ENCODE peak calls at places on chromosome 19, in six cellular contexts. One of them, this sample, is unnamed.

GRCh38 chr19:16940626-16941025 is 51.8 kb downstream of the F2RL3 start:
- DNase-seq in stimulated activated CD4-positive, alpha-beta T cell treated with anti-CD3 and anti-CD28 coated beads, Interleukin-15, amount 100 ng/mL, for 1 hour: no peak
- DNase-seq in WTC11: no peak
- DNase-seq in progenitor cell of endocrine pancreas: no peak
- DNase-seq in NCI-H510A: no peak
- DNase-seq in NCI-H446 treated with DMSO at 0.1 percent for 48 hours: no peak
- DNase-seq in this sample: no peak

GRCh38 chr19:16213076-16213475 is 15.4 kb downstream of the AP1M1 start:
- DNase-seq in stimulated activated CD4-positive, alpha-beta T cell treated with anti-CD3 and anti-CD28 coated beads, Interleukin-15, amount 100 ng/mL, for 1 hour: no peak
- DNase-seq in WTC11: no peak
- DNase-seq in progenitor cell of endocrine pancreas: no peak
- DNase-seq in NCI-H510A: no peak
- DNase-seq in NCI-H446 treated with DMSO at 0.1 percent for 48 hours: no peak
- DNase-seq in this sample: no peak

GRCh38 chr19:3818479-3818878 is 32.3 kb upstream of the MATK start:
- DNase-seq in stimulated activated CD4-positive, alpha-beta T cell treated with anti-CD3 and anti-CD28 coated beads, Interleukin-15, amount 100 ng/mL, for 1 hour: no peak
- DNase-seq in WTC11: no peak
- DNase-seq in progenitor cell of endocrine pancreas: no peak
- DNase-seq in NCI-H510A: no peak
- DNase-seq in NCI-H446 treated with DMSO at 0.1 percent for 48 hours: no peak
- DNase-seq in this sample: no peak

GRCh38 chr19:2043864-2044708 is 7.0 kb downstream of the MKNK2 start:
- DNase-seq in stimulated activated CD4-positive, alpha-beta T cell treated with anti-CD3 and anti-CD28 coated beads, Interleukin-15, amount 100 ng/mL, for 1 hour: no peak
- DNase-seq in WTC11: no peak
- DNase-seq in progenitor cell of endocrine pancreas: no peak
- DNase-seq in NCI-H510A: no peak
- DNase-seq in NCI-H446 treated with DMSO at 0.1 percent for 48 hours: no peak
- DNase-seq in this sample: no peak

GRCh38 chr19:44303305-44303704 is 1.5 kb downstream of the ZNF235 start:
- DNase-seq in stimulated activated CD4-positive, alpha-beta T cell treated with anti-CD3 and anti-CD28 coated beads, Interleukin-15, amount 100 ng/mL, for 1 hour: no peak
- DNase-seq in WTC11: no peak
- DNase-seq in progenitor cell of endocrine pancreas: no peak
- DNase-seq in NCI-H510A: no peak
- DNase-seq in NCI-H446 treated with DMSO at 0.1 percent for 48 hours: no peak
- DNase-seq in this sample: no peak

GRCh38 chr19:47609885-47610545 is 1.1 kb downstream of the BICRA start:
- DNase-seq in stimulated activated CD4-positive, alpha-beta T cell treated with anti-CD3 and anti-CD28 coated beads, Interleukin-15, amount 100 ng/mL, for 1 hour: peak; percentile 24
- DNase-seq in WTC11: peak; percentile 48
- DNase-seq in progenitor cell of endocrine pancreas: peak; percentile 36
- DNase-seq in NCI-H510A: peak; percentile 33
- DNase-seq in NCI-H446 treated with DMSO at 0.1 percent for 48 hours: no peak
- DNase-seq in this sample: peak; percentile 80

GRCh38 chr19:13044160-13044853 is 49.0 kb downstream of the NFIX start:
- DNase-seq in stimulated activated CD4-positive, alpha-beta T cell treated with anti-CD3 and anti-CD28 coated beads, Interleukin-15, amount 100 ng/mL, for 1 hour: no peak
- DNase-seq in WTC11: no peak
- DNase-seq in progenitor cell of endocrine pancreas: no peak
- DNase-seq in NCI-H510A: no peak
- DNase-seq in NCI-H446 treated with DMSO at 0.1 percent for 48 hours: no peak
- DNase-seq in this sample: no peak

GRCh38 chr19:36488816-36489138 is 584 bp downstream of the ZNF566 start:
- DNase-seq in stimulated activated CD4-positive, alpha-beta T cell treated with anti-CD3 and anti-CD28 coated beads, Interleukin-15, amount 100 ng/mL, for 1 hour: peak; percentile 13
- DNase-seq in WTC11: no peak
- DNase-seq in progenitor cell of endocrine pancreas: no peak
- DNase-seq in NCI-H510A: no peak
- DNase-seq in NCI-H446 treated with DMSO at 0.1 percent for 48 hours: no peak
- DNase-seq in this sample: no peak

GRCh38 chr19:2288743-2289713 is 7.1 kb upstream of the PEAK3 start:
- DNase-seq in stimulated activated CD4-positive, alpha-beta T cell treated with anti-CD3 and anti-CD28 coated beads, Interleukin-15, amount 100 ng/mL, for 1 hour: no peak
- DNase-seq in WTC11: no peak
- DNase-seq in progenitor cell of endocrine pancreas: no peak
- DNase-seq in NCI-H510A: no peak
- DNase-seq in NCI-H446 treated with DMSO at 0.1 percent for 48 hours: no peak
- DNase-seq in this sample: no peak

GRCh38 chr19:18853755-18854427 is 22.1 kb downstream of the UPF1 start:
- DNase-seq in stimulated activated CD4-positive, alpha-beta T cell treated with anti-CD3 and anti-CD28 coated beads, Interleukin-15, amount 100 ng/mL, for 1 hour: no peak
- DNase-seq in WTC11: no peak
- DNase-seq in progenitor cell of endocrine pancreas: no peak
- DNase-seq in NCI-H510A: no peak
- DNase-seq in NCI-H446 treated with DMSO at 0.1 percent for 48 hours: no peak
- DNase-seq in this sample: no peak

GRCh38 chr19:19554074-19555023 is 16.3 kb downstream of the CILP2 start:
- DNase-seq in stimulated activated CD4-positive, alpha-beta T cell treated with anti-CD3 and anti-CD28 coated beads, Interleukin-15, amount 100 ng/mL, for 1 hour: peak; percentile 22
- DNase-seq in WTC11: peak; percentile 84
- DNase-seq in progenitor cell of endocrine pancreas: no peak
- DNase-seq in NCI-H510A: no peak
- DNase-seq in NCI-H446 treated with DMSO at 0.1 percent for 48 hours: no peak
- DNase-seq in this sample: peak; percentile 80

GRCh38 chr19:11375143-11375948 is 880 bp downstream of the SWSAP1 start:
- DNase-seq in stimulated activated CD4-positive, alpha-beta T cell treated with anti-CD3 and anti-CD28 coated beads, Interleukin-15, amount 100 ng/mL, for 1 hour: peak; percentile 49
- DNase-seq in WTC11: peak; percentile 63
- DNase-seq in progenitor cell of endocrine pancreas: no peak
- DNase-seq in NCI-H510A: peak; percentile 73
- DNase-seq in NCI-H446 treated with DMSO at 0.1 percent for 48 hours: peak; percentile 27
- DNase-seq in this sample: peak; percentile 80

GRCh38 chr19:6047741-6048231 is 62.5 kb downstream of the RFX2 start:
- DNase-seq in stimulated activated CD4-positive, alpha-beta T cell treated with anti-CD3 and anti-CD28 coated beads, Interleukin-15, amount 100 ng/mL, for 1 hour: no peak
- DNase-seq in WTC11: peak; percentile 77
- DNase-seq in progenitor cell of endocrine pancreas: peak; percentile 45
- DNase-seq in NCI-H510A: peak; percentile 17
- DNase-seq in NCI-H446 treated with DMSO at 0.1 percent for 48 hours: no peak
- DNase-seq in this sample: peak; percentile 77

GRCh38 chr19:50500060-50500752 is 10.8 kb downstream of the JOSD2 start:
- DNase-seq in stimulated activated CD4-positive, alpha-beta T cell treated with anti-CD3 and anti-CD28 coated beads, Interleukin-15, amount 100 ng/mL, for 1 hour: no peak
- DNase-seq in WTC11: peak; percentile 44
- DNase-seq in progenitor cell of endocrine pancreas: no peak
- DNase-seq in NCI-H510A: no peak
- DNase-seq in NCI-H446 treated with DMSO at 0.1 percent for 48 hours: no peak
- DNase-seq in this sample: no peak

GRCh38 chr19:44644391-44645016 is 794 bp downstream of the PVR start:
- DNase-seq in stimulated activated CD4-positive, alpha-beta T cell treated with anti-CD3 and anti-CD28 coated beads, Interleukin-15, amount 100 ng/mL, for 1 hour: no peak
- DNase-seq in WTC11: peak; percentile 50
- DNase-seq in progenitor cell of endocrine pancreas: no peak
- DNase-seq in NCI-H510A: no peak
- DNase-seq in NCI-H446 treated with DMSO at 0.1 percent for 48 hours: peak; percentile 6
- DNase-seq in this sample: peak; percentile 75

GRCh38 chr19:47186337-47187022 is 44.5 kb downstream of the BBC3 start:
- DNase-seq in stimulated activated CD4-positive, alpha-beta T cell treated with anti-CD3 and anti-CD28 coated beads, Interleukin-15, amount 100 ng/mL, for 1 hour: peak; percentile 64
- DNase-seq in WTC11: no peak
- DNase-seq in progenitor cell of endocrine pancreas: no peak
- DNase-seq in NCI-H510A: no peak
- DNase-seq in NCI-H446 treated with DMSO at 0.1 percent for 48 hours: no peak
- DNase-seq in this sample: no peak

GRCh38 chr19:14611051-14611450 is 28.2 kb downstream of the CLEC17A start:
- DNase-seq in stimulated activated CD4-positive, alpha-beta T cell treated with anti-CD3 and anti-CD28 coated beads, Interleukin-15, amount 100 ng/mL, for 1 hour: no peak
- DNase-seq in WTC11: no peak
- DNase-seq in progenitor cell of endocrine pancreas: no peak
- DNase-seq in NCI-H510A: no peak
- DNase-seq in NCI-H446 treated with DMSO at 0.1 percent for 48 hours: no peak
- DNase-seq in this sample: no peak

GRCh38 chr19:15101479-15102082 is 5.6 kb upstream of the SYDE1 start:
- DNase-seq in stimulated activated CD4-positive, alpha-beta T cell treated with anti-CD3 and anti-CD28 coated beads, Interleukin-15, amount 100 ng/mL, for 1 hour: no peak
- DNase-seq in WTC11: peak; percentile 84
- DNase-seq in progenitor cell of endocrine pancreas: no peak
- DNase-seq in NCI-H510A: no peak
- DNase-seq in NCI-H446 treated with DMSO at 0.1 percent for 48 hours: peak; percentile 0
- DNase-seq in this sample: peak; percentile 81

GRCh38 chr19:37466798-37467607 is at the start of gene ZNF569:
- DNase-seq in stimulated activated CD4-positive, alpha-beta T cell treated with anti-CD3 and anti-CD28 coated beads, Interleukin-15, amount 100 ng/mL, for 1 hour: peak; percentile 80
- DNase-seq in WTC11: peak; percentile 88
- DNase-seq in progenitor cell of endocrine pancreas: peak; percentile 64
- DNase-seq in NCI-H510A: peak; percentile 91
- DNase-seq in NCI-H446 treated with DMSO at 0.1 percent for 48 hours: peak; percentile 80
- DNase-seq in this sample: peak; percentile 95

GRCh38 chr19:39398297-39398864 is 7.2 kb downstream of the MED29 start:
- DNase-seq in stimulated activated CD4-positive, alpha-beta T cell treated with anti-CD3 and anti-CD28 coated beads, Interleukin-15, amount 100 ng/mL, for 1 hour: no peak
- DNase-seq in WTC11: no peak
- DNase-seq in progenitor cell of endocrine pancreas: no peak
- DNase-seq in NCI-H510A: no peak
- DNase-seq in NCI-H446 treated with DMSO at 0.1 percent for 48 hours: no peak
- DNase-seq in this sample: no peak

GRCh38 chr19:14383898-14384669 is 2.8 kb downstream of the ADGRE5 start:
- DNase-seq in stimulated activated CD4-positive, alpha-beta T cell treated with anti-CD3 and anti-CD28 coated beads, Interleukin-15, amount 100 ng/mL, for 1 hour: peak; percentile 51
- DNase-seq in WTC11: no peak
- DNase-seq in progenitor cell of endocrine pancreas: no peak
- DNase-seq in NCI-H510A: no peak
- DNase-seq in NCI-H446 treated with DMSO at 0.1 percent for 48 hours: no peak
- DNase-seq in this sample: peak; percentile 70

GRCh38 chr19:49151339-49152217 is 3.6 kb downstream of the HRC start:
- DNase-seq in stimulated activated CD4-positive, alpha-beta T cell treated with anti-CD3 and anti-CD28 coated beads, Interleukin-15, amount 100 ng/mL, for 1 hour: no peak
- DNase-seq in WTC11: peak; percentile 99
- DNase-seq in progenitor cell of endocrine pancreas: peak; percentile 62
- DNase-seq in NCI-H510A: peak; percentile 41
- DNase-seq in NCI-H446 treated with DMSO at 0.1 percent for 48 hours: peak; percentile 46
- DNase-seq in this sample: peak; percentile 91

GRCh38 chr19:30168760-30169159 is 203.4 kb upstream of the ZNF536 start:
- DNase-seq in stimulated activated CD4-positive, alpha-beta T cell treated with anti-CD3 and anti-CD28 coated beads, Interleukin-15, amount 100 ng/mL, for 1 hour: no peak
- DNase-seq in WTC11: no peak
- DNase-seq in progenitor cell of endocrine pancreas: no peak
- DNase-seq in NCI-H510A: no peak
- DNase-seq in NCI-H446 treated with DMSO at 0.1 percent for 48 hours: no peak
- DNase-seq in this sample: peak; percentile 43

GRCh38 chr19:46118136-46118535 is 6.4 kb downstream of the IGFL3 start:
- DNase-seq in stimulated activated CD4-positive, alpha-beta T cell treated with anti-CD3 and anti-CD28 coated beads, Interleukin-15, amount 100 ng/mL, for 1 hour: no peak
- DNase-seq in WTC11: no peak
- DNase-seq in progenitor cell of endocrine pancreas: no peak
- DNase-seq in NCI-H510A: no peak
- DNase-seq in NCI-H446 treated with DMSO at 0.1 percent for 48 hours: no peak
- DNase-seq in this sample: no peak

GRCh38 chr19:40133491-40133890 is 42.7 kb upstream of the ZNF780A start:
- DNase-seq in stimulated activated CD4-positive, alpha-beta T cell treated with anti-CD3 and anti-CD28 coated beads, Interleukin-15, amount 100 ng/mL, for 1 hour: no peak
- DNase-seq in WTC11: no peak
- DNase-seq in progenitor cell of endocrine pancreas: no peak
- DNase-seq in NCI-H510A: no peak
- DNase-seq in NCI-H446 treated with DMSO at 0.1 percent for 48 hours: no peak
- DNase-seq in this sample: no peak

GRCh38 chr19:52992109-52993004 is 21.4 kb upstream of the ERVV-1 start:
- DNase-seq in stimulated activated CD4-positive, alpha-beta T cell treated with anti-CD3 and anti-CD28 coated beads, Interleukin-15, amount 100 ng/mL, for 1 hour: no peak
- DNase-seq in WTC11: peak; percentile 39
- DNase-seq in progenitor cell of endocrine pancreas: peak; percentile 14
- DNase-seq in NCI-H510A: no peak
- DNase-seq in NCI-H446 treated with DMSO at 0.1 percent for 48 hours: no peak
- DNase-seq in this sample: peak; percentile 63

GRCh38 chr19:50861025-50861424 is 6.3 kb downstream of the KLK3 start:
- DNase-seq in stimulated activated CD4-positive, alpha-beta T cell treated with anti-CD3 and anti-CD28 coated beads, Interleukin-15, amount 100 ng/mL, for 1 hour: no peak
- DNase-seq in WTC11: no peak
- DNase-seq in progenitor cell of endocrine pancreas: no peak
- DNase-seq in NCI-H510A: no peak
- DNase-seq in NCI-H446 treated with DMSO at 0.1 percent for 48 hours: no peak
- DNase-seq in this sample: no peak

GRCh38 chr19:31356587-31357314 is 7.5 kb upstream of the TSHZ3 start:
- DNase-seq in stimulated activated CD4-positive, alpha-beta T cell treated with anti-CD3 and anti-CD28 coated beads, Interleukin-15, amount 100 ng/mL, for 1 hour: peak; percentile 21
- DNase-seq in WTC11: peak; percentile 84
- DNase-seq in progenitor cell of endocrine pancreas: no peak
- DNase-seq in NCI-H510A: no peak
- DNase-seq in NCI-H446 treated with DMSO at 0.1 percent for 48 hours: no peak
- DNase-seq in this sample: peak; percentile 76

GRCh38 chr19:34408421-34408820 is 4.2 kb downstream of the PDCD2L start:
- DNase-seq in stimulated activated CD4-positive, alpha-beta T cell treated with anti-CD3 and anti-CD28 coated beads, Interleukin-15, amount 100 ng/mL, for 1 hour: no peak
- DNase-seq in WTC11: no peak
- DNase-seq in progenitor cell of endocrine pancreas: no peak
- DNase-seq in NCI-H510A: no peak
- DNase-seq in NCI-H446 treated with DMSO at 0.1 percent for 48 hours: no peak
- DNase-seq in this sample: no peak

GRCh38 chr19:5534787-5535586 is 32.8 kb downstream of the TINCR start:
- DNase-seq in stimulated activated CD4-positive, alpha-beta T cell treated with anti-CD3 and anti-CD28 coated beads, Interleukin-15, amount 100 ng/mL, for 1 hour: no peak
- DNase-seq in WTC11: peak; percentile 74
- DNase-seq in progenitor cell of endocrine pancreas: no peak
- DNase-seq in NCI-H510A: no peak
- DNase-seq in NCI-H446 treated with DMSO at 0.1 percent for 48 hours: no peak
- DNase-seq in this sample: no peak

GRCh38 chr19:50817941-50818858 is 5.4 kb downstream of the KLK1 start:
- DNase-seq in stimulated activated CD4-positive, alpha-beta T cell treated with anti-CD3 and anti-CD28 coated beads, Interleukin-15, amount 100 ng/mL, for 1 hour: no peak
- DNase-seq in WTC11: peak; percentile 97
- DNase-seq in progenitor cell of endocrine pancreas: peak; percentile 49
- DNase-seq in NCI-H510A: no peak
- DNase-seq in NCI-H446 treated with DMSO at 0.1 percent for 48 hours: no peak
- DNase-seq in this sample: peak; percentile 87

GRCh38 chr19:15331419-15332310 is 674 bp downstream of the BRD4 start:
- DNase-seq in stimulated activated CD4-positive, alpha-beta T cell treated with anti-CD3 and anti-CD28 coated beads, Interleukin-15, amount 100 ng/mL, for 1 hour: peak; percentile 34
- DNase-seq in WTC11: peak; percentile 48
- DNase-seq in progenitor cell of endocrine pancreas: peak; percentile 20
- DNase-seq in NCI-H510A: no peak
- DNase-seq in NCI-H446 treated with DMSO at 0.1 percent for 48 hours: peak; percentile 3
- DNase-seq in this sample: peak; percentile 68

GRCh38 chr19:51219307-51219706 is 5.6 kb upstream of the CD33 start:
- DNase-seq in stimulated activated CD4-positive, alpha-beta T cell treated with anti-CD3 and anti-CD28 coated beads, Interleukin-15, amount 100 ng/mL, for 1 hour: no peak
- DNase-seq in WTC11: no peak
- DNase-seq in progenitor cell of endocrine pancreas: no peak
- DNase-seq in NCI-H510A: no peak
- DNase-seq in NCI-H446 treated with DMSO at 0.1 percent for 48 hours: no peak
- DNase-seq in this sample: no peak

GRCh38 chr19:23925285-23925684 is 10.6 kb downstream of the ZNF726 start:
- DNase-seq in stimulated activated CD4-positive, alpha-beta T cell treated with anti-CD3 and anti-CD28 coated beads, Interleukin-15, amount 100 ng/mL, for 1 hour: no peak
- DNase-seq in WTC11: no peak
- DNase-seq in progenitor cell of endocrine pancreas: no peak
- DNase-seq in NCI-H510A: no peak
- DNase-seq in NCI-H446 treated with DMSO at 0.1 percent for 48 hours: no peak
- DNase-seq in this sample: no peak

GRCh38 chr19:55640043-55640576 is 692 bp upstream of the ZNF580 start:
- DNase-seq in stimulated activated CD4-positive, alpha-beta T cell treated with anti-CD3 and anti-CD28 coated beads, Interleukin-15, amount 100 ng/mL, for 1 hour: peak; percentile 58
- DNase-seq in WTC11: peak; percentile 54
- DNase-seq in progenitor cell of endocrine pancreas: no peak
- DNase-seq in NCI-H510A: peak; percentile 83
- DNase-seq in NCI-H446 treated with DMSO at 0.1 percent for 48 hours: peak; percentile 53
- DNase-seq in this sample: peak; percentile 70

GRCh38 chr19:49854861-49855263 is 3.9 kb downstream of the PTOV1 start:
- DNase-seq in stimulated activated CD4-positive, alpha-beta T cell treated with anti-CD3 and anti-CD28 coated beads, Interleukin-15, amount 100 ng/mL, for 1 hour: no peak
- DNase-seq in WTC11: no peak
- DNase-seq in progenitor cell of endocrine pancreas: no peak
- DNase-seq in NCI-H510A: no peak
- DNase-seq in NCI-H446 treated with DMSO at 0.1 percent for 48 hours: no peak
- DNase-seq in this sample: no peak

GRCh38 chr19:39738809-39739208 is 980 bp upstream of the CLC start:
- DNase-seq in stimulated activated CD4-positive, alpha-beta T cell treated with anti-CD3 and anti-CD28 coated beads, Interleukin-15, amount 100 ng/mL, for 1 hour: no peak
- DNase-seq in WTC11: no peak
- DNase-seq in progenitor cell of endocrine pancreas: no peak
- DNase-seq in NCI-H510A: no peak
- DNase-seq in NCI-H446 treated with DMSO at 0.1 percent for 48 hours: no peak
- DNase-seq in this sample: no peak

GRCh38 chr19:18223860-18224524 is 2.2 kb downstream of the PDE4C start:
- DNase-seq in stimulated activated CD4-positive, alpha-beta T cell treated with anti-CD3 and anti-CD28 coated beads, Interleukin-15, amount 100 ng/mL, for 1 hour: no peak
- DNase-seq in WTC11: peak; percentile 95
- DNase-seq in progenitor cell of endocrine pancreas: no peak
- DNase-seq in NCI-H510A: no peak
- DNase-seq in NCI-H446 treated with DMSO at 0.1 percent for 48 hours: no peak
- DNase-seq in this sample: peak; percentile 92

GRCh38 chr19:52963229-52963760 is 614 bp upstream of the ZNF816 start:
- DNase-seq in stimulated activated CD4-positive, alpha-beta T cell treated with anti-CD3 and anti-CD28 coated beads, Interleukin-15, amount 100 ng/mL, for 1 hour: no peak
- DNase-seq in WTC11: peak; percentile 40
- DNase-seq in progenitor cell of endocrine pancreas: no peak
- DNase-seq in NCI-H510A: no peak
- DNase-seq in NCI-H446 treated with DMSO at 0.1 percent for 48 hours: no peak
- DNase-seq in this sample: no peak